ENCODE peak calls at places on chromosomes 3 and 15, in eight cellular contexts. K is heart left ventricle; J is T-helper 17 cell; R is stimulated activated CD4-positive, alpha-beta T cell treated with anti-CD3 and anti-CD28 coated beads, Interleukin-1b, Interleukin-23, amount 100 ng/mL, for 48 hours; X is stimulated activated CD8-positive, alpha-beta memory T cell treated with anti-CD3 and anti-CD28 coated beads, Interleukin-15, amount 100 ng/mL, for 24 hours; V is upper lobe of right lung; I is activated T-cell treated with anti-CD3 and anti-CD28 coated beads, Interleukin-2, amount 50 U/mL, for 1 hour; N is Daoy. E is an unnamed sample.

GRCh38 chr3:9916734-9917680 is at the start of gene IL17RC:
- DNase-seq in K (peak; percentile 88), J (no peak), R (peak; percentile 60), X (no peak), V (peak; percentile 92), I (peak; percentile 39), N (peak; percentile 91), E (peak; percentile 72)

GRCh38 chr3:188729422-188729821 is 442.3 kb upstream of the TPRG1 start:
- DNase-seq in K (no peak), J (no peak), R (no peak), X (no peak), V (no peak), I (no peak), N (no peak), E (no peak)

GRCh38 chr3:157551961-157552360 is 48.7 kb upstream of the VEPH1 start:
- DNase-seq in K (no peak), J (no peak), R (no peak), X (no peak), V (no peak), I (no peak), N (no peak), E (no peak)

GRCh38 chr3:136949708-136950107 is 8.1 kb upstream of the IL20RB start:
- DNase-seq in K (no peak), J (no peak), R (no peak), X (no peak), V (no peak), I (no peak), N (no peak), E (no peak)

GRCh38 chr3:185420762-185421161 is 57.8 kb downstream of the MAP3K13 start:
- DNase-seq in K (no peak), J (no peak), R (no peak), X (no peak), V (no peak), I (no peak), N (peak; percentile 47), E (no peak)

GRCh38 chr3:186257866-186258265 is 104.2 kb downstream of the DGKG start:
- DNase-seq in K (no peak), J (no peak), R (no peak), X (no peak), V (no peak), I (no peak), N (no peak), E (no peak)

GRCh38 chr15:70853270-70853854 is 595 bp downstream of the LARP6 start:
- DNase-seq in K (peak; percentile 44), J (no peak), R (peak; percentile 5), X (no peak), V (no peak), I (no peak), N (peak; percentile 69), E (peak; percentile 80)

GRCh38 chr3:54877675-54878544 is 49.9 kb downstream of the LRTM1 start:
- DNase-seq in K (no peak), J (no peak), R (no peak), X (no peak), V (no peak), I (no peak), N (no peak), E (peak; percentile 28)

GRCh38 chr3:15433531-15433930 is 6.1 kb downstream of the EAF1 start:
- DNase-seq in K (no peak), J (no peak), R (no peak), X (no peak), V (no peak), I (no peak), N (no peak), E (no peak)

GRCh38 chr3:49666592-49666991 is 7.6 kb upstream of the APEH start:
- DNase-seq in K (no peak), J (no peak), R (no peak), X (no peak), V (no peak), I (no peak), N (peak; percentile 13), E (no peak)

GRCh38 chr3:170429050-170429449 is 10.4 kb downstream of the CLDN11 start:
- DNase-seq in K (no peak), J (no peak), R (no peak), X (no peak), V (no peak), I (no peak), N (peak; percentile 82), E (no peak)

GRCh38 chr15:41474941-41475340 is 18.7 kb upstream of the ITPKA start:
- DNase-seq in K (no peak), J (no peak), R (no peak), X (no peak), V (no peak), I (no peak), N (no peak), E (no peak)

GRCh38 chr3:111831840-111832239 is 27.2 kb upstream of the PHLDB2 start:
- DNase-seq in K (no peak), J (no peak), R (peak; percentile 15), X (no peak), V (no peak), I (no peak), N (peak; percentile 38), E (no peak)

GRCh38 chr3:139672247-139672646 is 5.5 kb downstream of the NMNAT3 start:
- DNase-seq in K (no peak), J (no peak), R (no peak), X (no peak), V (no peak), I (no peak), N (no peak), E (no peak)

GRCh38 chr3:25582242-25582641 is 82.5 kb downstream of the TOP2B start:
- DNase-seq in K (no peak), J (no peak), R (no peak), X (no peak), V (no peak), I (no peak), N (peak; percentile 54), E (no peak)

GRCh38 chr15:82197734-82198594 is 64.6 kb downstream of the EFL1 start:
- DNase-seq in K (peak; percentile 71), J (peak; percentile 12), R (peak; percentile 42), X (peak; percentile 8), V (no peak), I (peak; percentile 41), N (peak; percentile 65), E (peak; percentile 74)

GRCh38 chr15:40413036-40413435 is 7.4 kb downstream of the IVD start:
- DNase-seq in K (no peak), J (no peak), R (no peak), X (no peak), V (no peak), I (no peak), N (no peak), E (no peak)

GRCh38 chr3:184081116-184081830 is 15.6 kb upstream of the HTR3E start:
- DNase-seq in K (no peak), J (no peak), R (no peak), X (no peak), V (no peak), I (no peak), N (no peak), E (no peak)

GRCh38 chr3:133494469-133494868 is 79.0 kb upstream of the CDV3 start:
- DNase-seq in K (no peak), J (no peak), R (no peak), X (no peak), V (no peak), I (no peak), N (peak; percentile 38), E (no peak)

GRCh38 chr3:149955449-149955848 is 15.2 kb downstream of the PFN2 start:
- DNase-seq in K (no peak), J (no peak), R (no peak), X (no peak), V (no peak), I (no peak), N (no peak), E (no peak)

GRCh38 chr3:79543618-79544017 is 224.2 kb downstream of the ROBO1 start:
- DNase-seq in K (no peak), J (no peak), R (no peak), X (no peak), V (no peak), I (no peak), N (no peak), E (no peak)

GRCh38 chr3:42712716-42713372 is 10.2 kb upstream of the HHATL start:
- DNase-seq in K (peak; percentile 13), J (no peak), R (no peak), X (no peak), V (peak; percentile 39), I (no peak), N (no peak), E (no peak)

GRCh38 chr15:26314577-26314976 is 451.4 kb upstream of the ATP10A start:
- DNase-seq in K (no peak), J (no peak), R (no peak), X (no peak), V (no peak), I (no peak), N (no peak), E (no peak)

GRCh38 chr15:86382341-86382740 is 302.7 kb downstream of the AGBL1 start:
- DNase-seq in K (no peak), J (no peak), R (no peak), X (no peak), V (no peak), I (no peak), N (no peak), E (no peak)